ENCODE peak calls at places on chromosomes 12 and 14, in five cellular contexts. W is suprapubic skin, X is Caco-2, O is tibial nerve, H is endothelial cell. N is an unnamed sample.

GRCh38 chr14:63204407-63205280 is at the start of gene RHOJ:
- DNase-seq in W (no peak), X (no peak), O (peak), H (peak), N (no peak)

GRCh38 chr12:85835417-85835809 is 796 bp downstream of the RASSF9 start:
- DNase-seq in W (no peak), X (no peak), O (no peak), H (no peak), N (no peak)

GRCh38 chr14:106848330-106849121 is 1322.1 kb downstream of the TMEM121 start:
- DNase-seq in W (no peak), X (peak), O (no peak), H (no peak), N (no peak)

GRCh38 chr14:57957441-57957840 is 91.5 kb upstream of the SLC35F4 start:
- DNase-seq in W (no peak), X (no peak), O (no peak), H (no peak), N (no peak)

GRCh38 chr12:8890313-8891084 is 23.8 kb upstream of the PHC1 start:
- DNase-seq in W (peak), X (peak), O (no peak), H (peak), N (peak)

GRCh38 chr12:79681008-79681590 is 9.7 kb downstream of the PAWR start:
- DNase-seq in W (no peak), X (no peak), O (no peak), H (no peak), N (no peak)

GRCh38 chr12:77940011-77940423 is 109.3 kb downstream of the NAV3 start:
- DNase-seq in W (no peak), X (peak), O (no peak), H (no peak), N (no peak)

GRCh38 chr14:76719664-76720063 is 41.6 kb upstream of the VASH1 start:
- DNase-seq in W (no peak), X (no peak), O (no peak), H (no peak), N (no peak)

GRCh38 chr12:130743176-130743575 is 27.1 kb upstream of the RIMBP2 start:
- DNase-seq in W (no peak), X (no peak), O (no peak), H (no peak), N (no peak)

GRCh38 chr14:68476212-68476964 is 316.5 kb downstream of the ZFP36L1 start:
- DNase-seq in W (peak), X (no peak), O (peak), H (no peak), N (peak)

GRCh38 chr12:124169577-124169976 is 125.3 kb upstream of the RFLNA start:
- DNase-seq in W (no peak), X (no peak), O (no peak), H (no peak), N (no peak)

GRCh38 chr14:55138091-55138490 is 9.0 kb downstream of the LGALS3 start:
- DNase-seq in W (no peak), X (no peak), O (no peak), H (peak), N (no peak)

GRCh38 chr12:131113562-131113961 is 159.9 kb downstream of the ADGRD1 start:
- DNase-seq in W (peak), X (no peak), O (no peak), H (no peak), N (peak)

GRCh38 chr14:74929242-74929641 is 6.2 kb upstream of the RPS6KL1 start:
- DNase-seq in W (peak), X (no peak), O (no peak), H (no peak), N (no peak)

GRCh38 chr14:44778562-44778961 is 183.2 kb downstream of the KLHL28 start:
- DNase-seq in W (no peak), X (no peak), O (no peak), H (no peak), N (no peak)

GRCh38 chr12:1947081-1947480 is 28.6 kb upstream of the CACNA2D4 start:
- DNase-seq in W (no peak), X (no peak), O (no peak), H (no peak), N (no peak)

GRCh38 chr12:125314051-125314882 is 249.0 kb downstream of the AACS start:
- DNase-seq in W (no peak), X (no peak), O (no peak), H (no peak), N (no peak)

GRCh38 chr14:31955941-31956579 is 121.0 kb upstream of the ARHGAP5 start:
- DNase-seq in W (no peak), X (no peak), O (no peak), H (no peak), N (no peak)

GRCh38 chr14:65238456-65238855 is 136.1 kb upstream of the MAX start:
- DNase-seq in W (no peak), X (peak), O (no peak), H (no peak), N (no peak)

GRCh38 chr12:10153271-10154144 is 18.4 kb downstream of the OLR1 start:
- DNase-seq in W (peak), X (peak), O (peak), H (peak), N (peak)

GRCh38 chr14:51818748-51819386 is 41.5 kb upstream of the GNG2 start:
- DNase-seq in W (no peak), X (no peak), O (no peak), H (no peak), N (no peak)
- TF ChIP-seq CTCF in W (no peak), X (no peak), O (no peak), H (no peak), N (no peak)

DNA sequence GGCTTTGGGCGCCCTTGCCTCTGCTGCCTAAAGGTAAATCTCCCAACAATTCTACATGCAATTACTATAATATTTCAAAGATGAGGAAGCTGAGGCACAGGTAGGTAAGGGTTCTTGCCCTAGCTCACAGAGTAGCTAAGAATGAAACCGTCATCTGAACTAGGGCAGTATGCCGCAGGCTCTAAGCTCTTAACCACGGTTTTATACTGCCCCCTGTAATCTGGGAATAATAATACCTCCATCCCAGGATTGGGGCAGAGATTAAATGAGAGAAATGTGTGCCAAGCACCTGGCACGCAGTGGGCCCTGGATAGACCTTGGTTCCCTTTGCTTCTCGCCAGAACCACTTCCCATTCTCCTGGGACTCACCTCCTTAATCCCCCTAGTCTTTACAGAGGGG is 1.5 kb upstream of the HRK start:
- DNase-seq in W (no peak), X (no peak), O (no peak), H (no peak), N (no peak)
- TF ChIP-seq CTCF in W (no peak), X (no peak), O (peak), H (no peak), N (peak)

GRCh38 chr14:50530358-50530757 is 2.0 kb downstream of the MAP4K5 start:
- DNase-seq in W (no peak), X (no peak), O (no peak), H (no peak), N (no peak)

GRCh38 chr14:50531595-50532501 is 521 bp downstream of the MAP4K5 start:
- DNase-seq in W (peak), X (peak), O (peak), H (peak), N (peak)

GRCh38 chr14:50530794-50531193 is 1.6 kb downstream of the MAP4K5 start:
- DNase-seq in W (no peak), X (no peak), O (no peak), H (no peak), N (no peak)

GRCh38 chr14:50527970-50528369 is 4.4 kb downstream of the MAP4K5 start:
- DNase-seq in W (no peak), X (no peak), O (no peak), H (no peak), N (no peak)

GRCh38 chr14:50529288-50530179 is 2.8 kb downstream of the MAP4K5 start:
- DNase-seq in W (no peak), X (no peak), O (no peak), H (no peak), N (no peak)
- TF ChIP-seq CTCF in W (no peak), X (no peak), O (no peak), H (no peak), N (no peak)

GRCh38 chr12:100656141-100656540 is 82.7 kb downstream of the GAS2L3 start:
- DNase-seq in W (no peak), X (no peak), O (no peak), H (no peak), N (no peak)

GRCh38 chr12:100646896-100647295 is 73.4 kb downstream of the GAS2L3 start:
- DNase-seq in W (no peak), X (no peak), O (no peak), H (no peak), N (no peak)

GRCh38 chr12:100651694-100652093 is 78.2 kb downstream of the GAS2L3 start:
- DNase-seq in W (no peak), X (no peak), O (no peak), H (no peak), N (no peak)

GRCh38 chr12:100652488-100652887 is 79.0 kb downstream of the GAS2L3 start:
- DNase-seq in W (no peak), X (no peak), O (no peak), H (no peak), N (no peak)

DNA sequence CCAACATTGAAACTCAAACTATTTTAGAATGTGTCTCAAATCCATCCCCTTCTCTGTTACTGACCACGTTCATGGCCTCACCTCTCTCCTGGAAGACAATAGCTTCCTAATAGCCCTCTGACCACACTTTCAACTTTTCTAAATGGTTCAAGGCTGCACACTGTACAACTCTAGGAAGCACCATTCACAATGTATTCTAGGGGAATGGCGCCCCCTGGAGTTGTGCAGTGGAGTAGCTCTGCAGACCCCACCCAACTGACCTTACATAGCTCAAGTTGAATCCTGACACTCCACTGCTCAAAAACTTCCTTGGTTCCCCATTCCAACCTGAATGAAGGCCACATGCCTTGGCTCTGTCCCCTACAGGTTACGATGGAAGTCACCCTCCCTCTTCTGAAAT is 77.6 kb downstream of the GAS2L3 start:
- DNase-seq in W (no peak), X (no peak), O (no peak), H (no peak), N (no peak)
- TF ChIP-seq CTCF in W (no peak), X (peak), O (no peak), H (peak), N (no peak)